ENCODE peak calls at places on chromosome 1, in eight cellular contexts. One of them, this sample, is unnamed.

GRCh38 chr1:182428043-182428442 is 21.9 kb upstream of the RGSL1 start:
- DNase-seq in neural progenitor cell: no peak
- DNase-seq in left ventricle myocardium inferior: no peak
- DNase-seq in endothelial cell: no peak
- DNase-seq in Calu3: no peak
- DNase-seq in SK-N-SH: no peak
- DNase-seq in right lobe of liver: no peak
- DNase-seq in lung: no peak
- DNase-seq in this sample: peak; percentile 18

GRCh38 chr1:145877923-145878486 is 7.7 kb downstream of the ANKRD35 start:
- DNase-seq in neural progenitor cell: no peak
- DNase-seq in left ventricle myocardium inferior: no peak
- DNase-seq in endothelial cell: no peak
- DNase-seq in Calu3: peak; percentile 68
- DNase-seq in SK-N-SH: no peak
- DNase-seq in right lobe of liver: no peak
- DNase-seq in lung: no peak
- DNase-seq in this sample: no peak

GRCh38 chr1:6485140-6485936 is 6.1 kb downstream of the PLEKHG5 start:
- DNase-seq in neural progenitor cell: peak; percentile 56
- DNase-seq in left ventricle myocardium inferior: no peak
- DNase-seq in endothelial cell: peak; percentile 67
- DNase-seq in Calu3: no peak
- DNase-seq in SK-N-SH: peak; percentile 85
- DNase-seq in right lobe of liver: peak; percentile 17
- DNase-seq in lung: no peak
- DNase-seq in this sample: no peak

GRCh38 chr1:117008675-117009074 is 7.1 kb downstream of the CD101 start:
- DNase-seq in neural progenitor cell: no peak
- DNase-seq in left ventricle myocardium inferior: no peak
- DNase-seq in endothelial cell: no peak
- DNase-seq in Calu3: no peak
- DNase-seq in SK-N-SH: no peak
- DNase-seq in right lobe of liver: no peak
- DNase-seq in lung: no peak
- DNase-seq in this sample: no peak

GRCh38 chr1:219801433-219801832 is 126.9 kb downstream of the SLC30A10 start:
- DNase-seq in neural progenitor cell: no peak
- DNase-seq in left ventricle myocardium inferior: no peak
- DNase-seq in endothelial cell: no peak
- DNase-seq in Calu3: no peak
- DNase-seq in SK-N-SH: no peak
- DNase-seq in right lobe of liver: no peak
- DNase-seq in lung: no peak
- DNase-seq in this sample: no peak

GRCh38 chr1:113058861-113059441 is 14.0 kb upstream of the LRIG2 start:
- DNase-seq in neural progenitor cell: peak; percentile 28
- DNase-seq in left ventricle myocardium inferior: no peak
- DNase-seq in endothelial cell: peak; percentile 32
- DNase-seq in Calu3: no peak
- DNase-seq in SK-N-SH: peak; percentile 79
- DNase-seq in right lobe of liver: no peak
- DNase-seq in lung: no peak
- DNase-seq in this sample: no peak

GRCh38 chr1:172893146-172893841 is 157.4 kb downstream of the TNFSF18 start:
- DNase-seq in neural progenitor cell: no peak
- DNase-seq in left ventricle myocardium inferior: peak; percentile 44
- DNase-seq in endothelial cell: no peak
- DNase-seq in Calu3: no peak
- DNase-seq in SK-N-SH: no peak
- DNase-seq in right lobe of liver: no peak
- DNase-seq in lung: no peak
- DNase-seq in this sample: no peak

GRCh38 chr1:175554586-175554985 is 188.8 kb downstream of the TNR start:
- DNase-seq in neural progenitor cell: no peak
- DNase-seq in left ventricle myocardium inferior: no peak
- DNase-seq in endothelial cell: no peak
- DNase-seq in Calu3: no peak
- DNase-seq in SK-N-SH: no peak
- DNase-seq in right lobe of liver: no peak
- DNase-seq in lung: no peak
- DNase-seq in this sample: no peak

GRCh38 chr1:32806910-32807523 is 10.1 kb downstream of the YARS1 start:
- DNase-seq in neural progenitor cell: no peak
- DNase-seq in left ventricle myocardium inferior: no peak
- DNase-seq in endothelial cell: no peak
- DNase-seq in Calu3: no peak
- DNase-seq in SK-N-SH: peak; percentile 30
- DNase-seq in right lobe of liver: no peak
- DNase-seq in lung: no peak
- DNase-seq in this sample: no peak

GRCh38 chr1:109896681-109897080 is 14.0 kb upstream of the CSF1 start:
- DNase-seq in neural progenitor cell: no peak
- DNase-seq in left ventricle myocardium inferior: no peak
- DNase-seq in endothelial cell: no peak
- DNase-seq in Calu3: no peak
- DNase-seq in SK-N-SH: no peak
- DNase-seq in right lobe of liver: no peak
- DNase-seq in lung: no peak
- DNase-seq in this sample: no peak

GRCh38 chr1:3651939-3652537 is at the start of gene TP73:
- DNase-seq in neural progenitor cell: peak; percentile 72
- DNase-seq in left ventricle myocardium inferior: no peak
- DNase-seq in endothelial cell: no peak
- DNase-seq in Calu3: no peak
- DNase-seq in SK-N-SH: peak; percentile 88
- DNase-seq in right lobe of liver: peak; percentile 23
- DNase-seq in lung: no peak
- DNase-seq in this sample: no peak

GRCh38 chr1:41490911-41491310 is 6.4 kb upstream of the EDN2 start:
- DNase-seq in neural progenitor cell: no peak
- DNase-seq in left ventricle myocardium inferior: no peak
- DNase-seq in endothelial cell: no peak
- DNase-seq in Calu3: no peak
- DNase-seq in SK-N-SH: no peak
- DNase-seq in right lobe of liver: no peak
- DNase-seq in lung: no peak
- DNase-seq in this sample: no peak

GRCh38 chr1:41493626-41494350 is 9.3 kb upstream of the EDN2 start:
- DNase-seq in neural progenitor cell: no peak
- DNase-seq in left ventricle myocardium inferior: peak; percentile 16
- DNase-seq in endothelial cell: no peak
- DNase-seq in Calu3: no peak
- DNase-seq in SK-N-SH: no peak
- DNase-seq in right lobe of liver: no peak
- DNase-seq in lung: no peak
- DNase-seq in this sample: no peak

GRCh38 chr1:41494351-41495170 is 10.1 kb upstream of the EDN2 start:
- DNase-seq in neural progenitor cell: no peak
- DNase-seq in left ventricle myocardium inferior: peak; percentile 9
- DNase-seq in endothelial cell: no peak
- DNase-seq in Calu3: no peak
- DNase-seq in SK-N-SH: no peak
- DNase-seq in right lobe of liver: no peak
- DNase-seq in lung: no peak
- DNase-seq in this sample: no peak

GRCh38 chr1:41493117-41493536 is 8.6 kb upstream of the EDN2 start:
- DNase-seq in neural progenitor cell: no peak
- DNase-seq in left ventricle myocardium inferior: peak; percentile 14
- DNase-seq in endothelial cell: no peak
- DNase-seq in Calu3: peak; percentile 77
- DNase-seq in SK-N-SH: no peak
- DNase-seq in right lobe of liver: no peak
- DNase-seq in lung: no peak
- DNase-seq in this sample: peak; percentile 58

GRCh38 chr1:41492341-41492848 is 7.9 kb upstream of the EDN2 start:
- DNase-seq in neural progenitor cell: peak; percentile 43
- DNase-seq in left ventricle myocardium inferior: peak; percentile 12
- DNase-seq in endothelial cell: peak; percentile 67
- DNase-seq in Calu3: peak; percentile 65
- DNase-seq in SK-N-SH: no peak
- DNase-seq in right lobe of liver: no peak
- DNase-seq in lung: no peak
- DNase-seq in this sample: peak; percentile 63
- TF ChIP-seq CTCF in neural progenitor cell: peak; percentile 64
- TF ChIP-seq CTCF in left ventricle myocardium inferior: peak; percentile 41
- TF ChIP-seq CTCF in endothelial cell: peak; percentile 71
- TF ChIP-seq CTCF in Calu3: peak; percentile 53
- TF ChIP-seq CTCF in SK-N-SH: peak; percentile 65
- TF ChIP-seq CTCF in right lobe of liver: peak; percentile 48
- TF ChIP-seq CTCF in lung: no peak
- TF ChIP-seq CTCF in this sample: peak; percentile 67

DNA sequence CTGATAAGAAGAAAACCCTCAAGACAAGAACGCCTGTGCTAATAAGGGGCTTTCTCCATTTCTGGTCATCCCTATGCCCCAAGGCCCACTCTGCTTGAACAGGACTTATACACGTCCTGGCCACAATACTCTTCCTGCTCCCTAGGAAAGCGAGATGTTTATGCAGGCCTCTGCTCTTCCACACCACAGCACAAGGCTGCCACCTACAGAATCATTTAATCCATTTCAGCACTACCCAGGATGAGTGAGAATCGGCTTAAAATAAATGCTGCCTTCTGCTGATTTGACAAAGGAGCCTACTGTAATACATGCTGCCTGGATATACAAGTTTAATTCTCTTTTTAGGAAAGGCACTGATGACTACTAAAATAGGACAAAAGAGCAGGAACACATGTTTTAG is 29.4 kb downstream of the FRRS1 start:
- DNase-seq in neural progenitor cell: peak; percentile 71
- DNase-seq in left ventricle myocardium inferior: no peak
- DNase-seq in endothelial cell: peak; percentile 38
- DNase-seq in Calu3: no peak
- DNase-seq in SK-N-SH: peak; percentile 55
- DNase-seq in right lobe of liver: no peak
- DNase-seq in lung: no peak
- DNase-seq in this sample: no peak
- TF ChIP-seq CTCF in neural progenitor cell: peak; percentile 66
- TF ChIP-seq CTCF in left ventricle myocardium inferior: peak; percentile 72
- TF ChIP-seq CTCF in endothelial cell: no peak
- TF ChIP-seq CTCF in Calu3: no peak
- TF ChIP-seq CTCF in SK-N-SH: peak; percentile 72
- TF ChIP-seq CTCF in right lobe of liver: peak; percentile 52
- TF ChIP-seq CTCF in lung: no peak
- TF ChIP-seq CTCF in this sample: no peak

GRCh38 chr1:93617670-93618488 is 63.8 kb downstream of the BCAR3 start:
- DNase-seq in neural progenitor cell: peak; percentile 33
- DNase-seq in left ventricle myocardium inferior: no peak
- DNase-seq in endothelial cell: no peak
- DNase-seq in Calu3: peak; percentile 79
- DNase-seq in SK-N-SH: no peak
- DNase-seq in right lobe of liver: peak; percentile 85
- DNase-seq in lung: no peak
- DNase-seq in this sample: no peak

GRCh38 chr1:93616996-93617669 is 64.5 kb downstream of the BCAR3 start:
- DNase-seq in neural progenitor cell: no peak
- DNase-seq in left ventricle myocardium inferior: peak; percentile 56
- DNase-seq in endothelial cell: no peak
- DNase-seq in Calu3: peak; percentile 51
- DNase-seq in SK-N-SH: peak; percentile 68
- DNase-seq in right lobe of liver: peak; percentile 71
- DNase-seq in lung: no peak
- DNase-seq in this sample: no peak

GRCh38 chr1:93614550-93615200 is 67.0 kb downstream of the BCAR3 start:
- DNase-seq in neural progenitor cell: no peak
- DNase-seq in left ventricle myocardium inferior: no peak
- DNase-seq in endothelial cell: no peak
- DNase-seq in Calu3: peak; percentile 56
- DNase-seq in SK-N-SH: no peak
- DNase-seq in right lobe of liver: peak; percentile 70
- DNase-seq in lung: no peak
- DNase-seq in this sample: no peak

GRCh38 chr1:93615201-93616150 is 66.2 kb downstream of the BCAR3 start:
- DNase-seq in neural progenitor cell: no peak
- DNase-seq in left ventricle myocardium inferior: no peak
- DNase-seq in endothelial cell: no peak
- DNase-seq in Calu3: peak; percentile 54
- DNase-seq in SK-N-SH: no peak
- DNase-seq in right lobe of liver: peak; percentile 62
- DNase-seq in lung: no peak
- DNase-seq in this sample: peak; percentile 79

DNA sequence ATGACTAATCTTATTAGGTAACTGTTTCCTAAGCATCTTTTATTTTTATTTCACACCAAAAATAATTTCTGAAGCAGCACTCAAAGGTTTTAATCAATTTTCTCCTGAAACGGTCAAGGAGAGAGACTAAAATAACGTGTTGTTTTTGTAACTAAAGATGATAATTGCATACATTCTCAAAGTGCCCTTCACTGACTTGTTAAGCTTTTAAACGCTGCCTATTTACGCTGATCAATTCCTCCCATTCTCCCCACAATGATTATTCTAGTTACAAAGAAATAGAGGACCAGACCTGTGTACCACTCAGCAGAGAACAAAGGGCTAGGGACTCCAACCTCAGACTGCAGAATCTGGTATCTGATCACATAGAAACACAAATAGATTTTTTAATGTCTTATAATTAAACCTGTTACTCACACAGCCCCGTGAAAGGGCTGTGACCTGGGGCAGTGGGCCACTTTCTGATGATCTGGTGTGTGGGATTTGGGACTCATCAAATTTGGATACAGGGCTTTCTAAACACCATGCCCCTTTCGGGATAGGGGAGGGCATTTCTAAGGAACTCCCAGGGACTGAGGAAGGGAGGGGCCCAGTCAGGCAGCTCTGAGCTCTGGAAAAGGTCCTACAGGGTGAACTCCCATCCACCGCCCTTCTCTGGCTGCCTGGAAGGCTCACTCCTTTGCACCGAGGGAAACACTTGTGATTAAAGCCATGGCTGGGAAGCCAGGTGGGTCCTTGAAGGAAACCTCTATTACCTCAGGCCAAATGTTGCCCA is 65.2 kb downstream of the BCAR3 start:
- DNase-seq in neural progenitor cell: peak; percentile 17
- DNase-seq in left ventricle myocardium inferior: no peak
- DNase-seq in endothelial cell: no peak
- DNase-seq in Calu3: peak; percentile 25
- DNase-seq in SK-N-SH: no peak
- DNase-seq in right lobe of liver: no peak
- DNase-seq in lung: no peak
- DNase-seq in this sample: no peak
- TF ChIP-seq CTCF in neural progenitor cell: no peak
- TF ChIP-seq CTCF in left ventricle myocardium inferior: no peak
- TF ChIP-seq CTCF in endothelial cell: no peak
- TF ChIP-seq CTCF in Calu3: no peak
- TF ChIP-seq CTCF in SK-N-SH: no peak
- TF ChIP-seq CTCF in right lobe of liver: no peak
- TF ChIP-seq CTCF in lung: no peak
- TF ChIP-seq CTCF in this sample: no peak

GRCh38 chr1:75208862-75209261 is 74.7 kb downstream of the LHX8 start:
- DNase-seq in neural progenitor cell: no peak
- DNase-seq in left ventricle myocardium inferior: no peak
- DNase-seq in endothelial cell: no peak
- DNase-seq in Calu3: no peak
- DNase-seq in SK-N-SH: no peak
- DNase-seq in right lobe of liver: no peak
- DNase-seq in lung: no peak
- DNase-seq in this sample: no peak

DNA sequence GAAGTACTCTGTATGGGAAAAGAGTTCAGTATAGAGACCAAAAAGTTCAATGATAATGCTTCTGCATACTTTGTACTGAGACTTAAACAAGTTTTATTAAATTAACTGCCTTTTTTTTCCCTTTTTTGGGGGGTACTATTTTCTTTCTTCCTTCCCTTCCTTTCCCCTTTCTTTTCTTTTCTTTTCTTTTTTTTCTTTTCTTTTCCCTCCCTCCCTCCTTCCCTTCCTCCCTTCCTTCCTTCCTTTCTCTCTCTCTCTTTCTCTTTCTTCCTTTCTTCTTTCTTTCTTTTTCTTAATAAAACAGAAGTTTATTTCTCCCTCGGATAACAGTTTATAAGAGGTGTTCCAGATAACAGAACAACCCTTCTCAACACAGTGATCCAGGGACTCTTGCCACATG is 77.5 kb downstream of the LHX8 start:
- DNase-seq in neural progenitor cell: no peak
- DNase-seq in left ventricle myocardium inferior: no peak
- DNase-seq in endothelial cell: no peak
- DNase-seq in Calu3: no peak
- DNase-seq in SK-N-SH: no peak
- DNase-seq in right lobe of liver: no peak
- DNase-seq in lung: no peak
- DNase-seq in this sample: no peak
- TF ChIP-seq CTCF in neural progenitor cell: no peak
- TF ChIP-seq CTCF in left ventricle myocardium inferior: no peak
- TF ChIP-seq CTCF in endothelial cell: no peak
- TF ChIP-seq CTCF in Calu3: no peak
- TF ChIP-seq CTCF in SK-N-SH: no peak
- TF ChIP-seq CTCF in right lobe of liver: no peak
- TF ChIP-seq CTCF in lung: no peak
- TF ChIP-seq CTCF in this sample: no peak

This sample was measured in activated CD8-positive, alpha-beta T cell treated with anti-CD3 and anti-CD28 coated beads for 36 hours.